ENCODE peak calls at places on chromosomes 3 and 15, in nine cellular contexts. C is ELR, N is EH, Z is amniotic stem cell, J is activated T-cell treated with anti-CD3 and anti-CD28 coated beads for 1 hour, O is islet precursor cell, T is mucosa of gallbladder, R is HTR-8/SVneo, L is dorsolateral prefrontal cortex. H is an unnamed sample.
A peak's percentile ranks its signal among the peaks of the same experiment; 100 is the strongest.

GRCh38 chr3:176987901-176988300 is 209.4 kb downstream of the TBL1XR1 start:
- DNase-seq in N (peak; percentile 38), J (no peak), Z (no peak), O (no peak), T (no peak), R (no peak), C (no peak), L (no peak), H (no peak)

GRCh38 chr3:66385066-66385465 is 115.8 kb downstream of the LRIG1 start:
- DNase-seq in T (no peak), N (no peak), L (no peak), C (no peak), R (no peak), Z (no peak), O (no peak), J (no peak), H (no peak)

GRCh38 chr15:90629217-90629616 is 87.9 kb upstream of the BLM start:
- DNase-seq in L (no peak), R (no peak), Z (no peak), C (no peak), J (no peak), T (no peak), O (no peak), N (no peak), H (no peak)

GRCh38 chr3:10015476-10015904 is 10.7 kb upstream of the FANCD2 start:
- DNase-seq in L (peak; percentile 71), N (peak; percentile 95), C (peak; percentile 76), J (no peak), Z (peak; percentile 30), O (no peak), R (no peak), T (peak; percentile 82), H (peak; percentile 99)

GRCh38 chr3:55597638-55598037 is 110.5 kb upstream of the WNT5A start:
- DNase-seq in T (no peak), N (no peak), Z (no peak), J (no peak), L (no peak), R (no peak), C (no peak), O (peak; percentile 24), H (no peak)

GRCh38 chr3:78737988-78738387 is 1029.8 kb downstream of the ROBO1 start:
- DNase-seq in Z (no peak), J (no peak), C (peak; percentile 13), N (peak; percentile 16), L (no peak), R (no peak), T (no peak), O (no peak), H (peak; percentile 91)

GRCh38 chr3:98612587-98612986 is 19.2 kb upstream of the CPOX start:
- DNase-seq in O (peak; percentile 53), C (peak; percentile 4), L (no peak), N (no peak), Z (no peak), R (no peak), J (no peak), T (no peak), H (peak; percentile 26)

GRCh38 chr3:60017631-60018030 is 967.8 kb upstream of the CFAP20DC start:
- DNase-seq in C (no peak), J (peak; percentile 7), T (peak; percentile 18), O (no peak), Z (no peak), R (no peak), L (no peak), N (no peak), H (peak; percentile 69)

GRCh38 chr3:30810617-30811016 is 83.8 kb downstream of the GADL1 start:
- DNase-seq in T (no peak), Z (no peak), L (no peak), C (no peak), O (no peak), J (no peak), R (no peak), N (no peak), H (no peak)

GRCh38 chr3:159971311-159971710 is 17.3 kb upstream of the IL12A start:
- DNase-seq in C (no peak), O (no peak), R (no peak), L (no peak), J (no peak), Z (no peak), T (no peak), N (no peak), H (no peak)

GRCh38 chr3:43287514-43287913 is 1.2 kb downstream of the SNRK start:
- DNase-seq in O (no peak), R (no peak), Z (no peak), T (no peak), J (no peak), C (peak; percentile 34), L (no peak), N (no peak), H (no peak)

GRCh38 chr3:153338487-153338886 is 176.5 kb downstream of the RAP2B start:
- DNase-seq in O (no peak), R (no peak), T (no peak), C (no peak), N (peak; percentile 60), Z (no peak), L (no peak), J (no peak), H (peak; percentile 14)

GRCh38 chr3:149512073-149512782 is 37.7 kb downstream of the TM4SF4 start:
- DNase-seq in J (no peak), N (peak; percentile 72), C (peak; percentile 78), Z (no peak), O (peak; percentile 84), R (peak; percentile 76), T (peak; percentile 64), L (peak; percentile 61), H (peak; percentile 69)

GRCh38 chr15:48402778-48403177 is 71.5 kb downstream of the DUT start:
- DNase-seq in J (no peak), N (no peak), T (no peak), Z (no peak), C (no peak), O (no peak), R (no peak), L (no peak), H (no peak)

GRCh38 chr3:192207661-192208060 is 519.7 kb downstream of the FGF12 start:
- DNase-seq in O (no peak), N (no peak), Z (no peak), C (peak; percentile 19), L (peak; percentile 21), J (no peak), T (no peak), R (no peak), H (no peak)

GRCh38 chr3:100880845-100881244 is 112.4 kb downstream of the ABI3BP start:
- DNase-seq in N (peak; percentile 35), C (no peak), J (no peak), R (no peak), Z (no peak), O (no peak), T (no peak), L (no peak), H (no peak)

GRCh38 chr15:29676961-29677402 is 145.3 kb downstream of the TJP1 start:
- DNase-seq in C (peak; percentile 62), Z (no peak), J (no peak), L (no peak), O (peak; percentile 63), N (peak; percentile 52), R (no peak), T (no peak), H (peak; percentile 72)

GRCh38 chr3:133460809-133461208 is 61.0 kb downstream of the BFSP2 start:
- DNase-seq in N (no peak), J (no peak), T (no peak), O (no peak), R (no peak), L (no peak), C (no peak), Z (no peak), H (no peak)

GRCh38 chr3:125194849-125195601 is 17.5 kb downstream of the SLC12A8 start:
- DNase-seq in O (no peak), L (no peak), C (peak; percentile 31), N (peak; percentile 89), T (peak; percentile 56), J (no peak), Z (no peak), R (no peak), H (peak; percentile 92)

GRCh38 chr15:75718326-75718725 is 5.7 kb upstream of the CSPG4 start:
- DNase-seq in R (peak; percentile 60), Z (peak; percentile 33), O (no peak), L (no peak), T (no peak), N (peak; percentile 94), C (peak; percentile 82), J (no peak), H (peak; percentile 70)

GRCh38 chr3:52891615-52892081 is 5.7 kb downstream of the STIMATE start:
- DNase-seq in N (peak; percentile 74), T (no peak), J (no peak), R (no peak), C (no peak), L (no peak), Z (no peak), O (peak; percentile 12), H (peak; percentile 14)

GRCh38 chr3:137121704-137122314 is 164.0 kb downstream of the IL20RB start:
- DNase-seq in N (peak; percentile 35), L (no peak), R (peak; percentile 22), C (peak; percentile 56), O (peak; percentile 74), J (no peak), Z (no peak), T (peak; percentile 20), H (peak; percentile 43)

GRCh38 chr3:183937601-183938286 is 53.1 kb upstream of the PARL start:
- DNase-seq in L (no peak), N (peak; percentile 72), J (no peak), R (peak; percentile 14), Z (no peak), T (no peak), O (no peak), C (peak; percentile 52), H (peak; percentile 22)

GRCh38 chr15:100245496-100245838 is 96.3 kb downstream of the ADAMTS17 start:
- DNase-seq in J (no peak), Z (no peak), R (no peak), T (no peak), C (no peak), L (no peak), N (no peak), O (no peak), H (no peak)

GRCh38 chr15:91625506-91625905 is 228.0 kb upstream of the SLCO3A1 start:
- DNase-seq in N (no peak), L (no peak), Z (no peak), R (no peak), J (no peak), T (no peak), O (peak; percentile 83), C (no peak), H (peak; percentile 46)

GRCh38 chr15:80551348-80551747 is 143.8 kb upstream of the ABHD17C start:
- DNase-seq in T (no peak), R (no peak), N (no peak), J (no peak), Z (no peak), C (no peak), O (no peak), L (no peak), H (no peak)

GRCh38 chr3:38146504-38146903 is 8.0 kb downstream of the MYD88 start:
- DNase-seq in C (no peak), T (no peak), R (no peak), L (no peak), N (no peak), O (no peak), J (no peak), Z (no peak), H (no peak)

GRCh38 chr3:46851364-46852328 is 11.6 kb downstream of the MYL3 start:
- DNase-seq in N (no peak), Z (no peak), O (peak; percentile 46), C (no peak), T (no peak), J (no peak), R (no peak), L (no peak), H (no peak)

GRCh38 chr3:46858996-46859710 is 4.1 kb downstream of the MYL3 start:
- DNase-seq in C (no peak), Z (no peak), R (no peak), N (no peak), J (no peak), O (peak; percentile 58), T (no peak), L (no peak), H (no peak)

GRCh38 chr3:62562017-62562416 is 188.7 kb upstream of the FEZF2 start:
- DNase-seq in L (no peak), R (peak; percentile 19), J (no peak), C (peak; percentile 69), O (no peak), T (no peak), N (peak; percentile 92), Z (no peak), H (peak; percentile 87)

GRCh38 chr15:36775209-36775608 is 195.8 kb downstream of the CDIN1 start:
- DNase-seq in T (no peak), C (no peak), N (no peak), L (no peak), J (no peak), O (no peak), R (no peak), Z (no peak), H (no peak)

H was measured in RPMI7951.